ENCODE peak calls at places on chromosomes 5 and 9, in ten cellular contexts. One of them, this sample, is unnamed.

GRCh38 chr9:109717342-109717741 is 62.7 kb upstream of the PALM2AKAP2 start:
- DNase-seq in HCT116: peak
- DNase-seq in mammary epithelial cell: peak
- DNase-seq in GM23248: no peak
- DNase-seq in colonic mucosa: no peak
- DNase-seq in astrocyte: peak
- DNase-seq in Karpas-422: no peak
- DNase-seq in MM.1S: no peak
- DNase-seq in SK-N-MC: no peak
- DNase-seq in IMR-90: peak
- DNase-seq in this sample: peak

GRCh38 chr5:175096469-175097185 is 347.4 kb downstream of the DRD1 start:
- DNase-seq in IMR-90: no peak
- DNase-seq in astrocyte: no peak
- DNase-seq in SK-N-MC: no peak
- DNase-seq in mammary epithelial cell: no peak
- DNase-seq in MM.1S: no peak
- DNase-seq in Karpas-422: no peak
- DNase-seq in HCT116: no peak
- DNase-seq in GM23248: no peak
- DNase-seq in colonic mucosa: no peak
- DNase-seq in this sample: no peak

GRCh38 chr5:154753792-154754191 is 1.4 kb upstream of the LARP1 start:
- DNase-seq in Karpas-422: peak
- DNase-seq in SK-N-MC: no peak
- DNase-seq in astrocyte: peak
- DNase-seq in colonic mucosa: peak
- DNase-seq in MM.1S: no peak
- DNase-seq in GM23248: peak
- DNase-seq in mammary epithelial cell: no peak
- DNase-seq in IMR-90: peak
- DNase-seq in HCT116: no peak
- DNase-seq in this sample: peak

GRCh38 chr9:133713960-133714495 is 24.1 kb downstream of the SARDH start:
- DNase-seq in IMR-90: no peak
- DNase-seq in mammary epithelial cell: no peak
- DNase-seq in colonic mucosa: no peak
- DNase-seq in Karpas-422: no peak
- DNase-seq in SK-N-MC: no peak
- DNase-seq in HCT116: no peak
- DNase-seq in astrocyte: no peak
- DNase-seq in MM.1S: no peak
- DNase-seq in GM23248: no peak
- DNase-seq in this sample: no peak

GRCh38 chr5:37938861-37939260 is 99.0 kb upstream of the GDNF start:
- DNase-seq in astrocyte: no peak
- DNase-seq in SK-N-MC: no peak
- DNase-seq in colonic mucosa: no peak
- DNase-seq in MM.1S: no peak
- DNase-seq in Karpas-422: no peak
- DNase-seq in mammary epithelial cell: peak
- DNase-seq in GM23248: no peak
- DNase-seq in HCT116: no peak
- DNase-seq in IMR-90: no peak
- DNase-seq in this sample: no peak

GRCh38 chr9:130701059-130702022 is 7.8 kb downstream of the EXOSC2 start:
- DNase-seq in astrocyte: peak
- DNase-seq in HCT116: no peak
- DNase-seq in SK-N-MC: no peak
- DNase-seq in GM23248: peak
- DNase-seq in Karpas-422: peak
- DNase-seq in colonic mucosa: peak
- DNase-seq in mammary epithelial cell: peak
- DNase-seq in MM.1S: peak
- DNase-seq in IMR-90: peak
- DNase-seq in this sample: peak

GRCh38 chr5:177510567-177511053 is 984 bp upstream of the DOK3 start:
- DNase-seq in HCT116: no peak
- DNase-seq in IMR-90: no peak
- DNase-seq in astrocyte: no peak
- DNase-seq in MM.1S: no peak
- DNase-seq in Karpas-422: peak
- DNase-seq in SK-N-MC: no peak
- DNase-seq in colonic mucosa: no peak
- DNase-seq in mammary epithelial cell: no peak
- DNase-seq in GM23248: no peak
- DNase-seq in this sample: no peak

GRCh38 chr5:60066502-60066901 is 173.0 kb upstream of the PDE4D start:
- DNase-seq in GM23248: peak
- DNase-seq in MM.1S: no peak
- DNase-seq in IMR-90: peak
- DNase-seq in Karpas-422: no peak
- DNase-seq in colonic mucosa: no peak
- DNase-seq in SK-N-MC: no peak
- DNase-seq in HCT116: no peak
- DNase-seq in astrocyte: peak
- DNase-seq in mammary epithelial cell: no peak
- DNase-seq in this sample: peak

GRCh38 chr9:38163518-38163917 is 94.5 kb upstream of the SHB start:
- DNase-seq in astrocyte: no peak
- DNase-seq in MM.1S: no peak
- DNase-seq in SK-N-MC: no peak
- DNase-seq in GM23248: no peak
- DNase-seq in Karpas-422: no peak
- DNase-seq in IMR-90: no peak
- DNase-seq in HCT116: no peak
- DNase-seq in mammary epithelial cell: no peak
- DNase-seq in colonic mucosa: no peak
- DNase-seq in this sample: no peak

GRCh38 chr5:133234911-133235310 is 183.1 kb downstream of the HSPA4 start:
- DNase-seq in astrocyte: no peak
- DNase-seq in MM.1S: no peak
- DNase-seq in GM23248: no peak
- DNase-seq in SK-N-MC: no peak
- DNase-seq in IMR-90: no peak
- DNase-seq in colonic mucosa: no peak
- DNase-seq in HCT116: no peak
- DNase-seq in mammary epithelial cell: no peak
- DNase-seq in Karpas-422: no peak
- DNase-seq in this sample: no peak

GRCh38 chr9:83449166-83449565 is 89.0 kb downstream of the FRMD3 start:
- DNase-seq in mammary epithelial cell: no peak
- DNase-seq in Karpas-422: no peak
- DNase-seq in GM23248: no peak
- DNase-seq in colonic mucosa: no peak
- DNase-seq in HCT116: no peak
- DNase-seq in IMR-90: no peak
- DNase-seq in MM.1S: no peak
- DNase-seq in SK-N-MC: no peak
- DNase-seq in astrocyte: no peak
- DNase-seq in this sample: no peak

GRCh38 chr9:136544549-136545064 is 1.2 kb downstream of the NOTCH1 start:
- DNase-seq in GM23248: peak
- DNase-seq in IMR-90: no peak
- DNase-seq in MM.1S: peak
- DNase-seq in Karpas-422: no peak
- DNase-seq in astrocyte: no peak
- DNase-seq in colonic mucosa: peak
- DNase-seq in mammary epithelial cell: peak
- DNase-seq in SK-N-MC: no peak
- DNase-seq in HCT116: no peak
- DNase-seq in this sample: no peak

GRCh38 chr9:136545065-136545965 is 533 bp downstream of the NOTCH1 start:
- DNase-seq in SK-N-MC: no peak
- DNase-seq in IMR-90: no peak
- DNase-seq in astrocyte: no peak
- DNase-seq in HCT116: no peak
- DNase-seq in MM.1S: peak
- DNase-seq in colonic mucosa: no peak
- DNase-seq in GM23248: peak
- DNase-seq in mammary epithelial cell: peak
- DNase-seq in Karpas-422: peak
- DNase-seq in this sample: no peak

GRCh38 chr9:136543280-136543679 is 2.6 kb downstream of the NOTCH1 start:
- DNase-seq in IMR-90: no peak
- DNase-seq in GM23248: no peak
- DNase-seq in astrocyte: no peak
- DNase-seq in MM.1S: no peak
- DNase-seq in Karpas-422: no peak
- DNase-seq in SK-N-MC: no peak
- DNase-seq in HCT116: no peak
- DNase-seq in colonic mucosa: no peak
- DNase-seq in mammary epithelial cell: no peak
- DNase-seq in this sample: no peak

GRCh38 chr9:136542246-136543041 is 3.4 kb downstream of the NOTCH1 start:
- DNase-seq in Karpas-422: no peak
- DNase-seq in MM.1S: no peak
- DNase-seq in colonic mucosa: no peak
- DNase-seq in SK-N-MC: no peak
- DNase-seq in astrocyte: no peak
- DNase-seq in mammary epithelial cell: no peak
- DNase-seq in GM23248: no peak
- DNase-seq in IMR-90: no peak
- DNase-seq in HCT116: no peak
- DNase-seq in this sample: no peak

GRCh38 chr9:136543830-136544548 is 1.9 kb downstream of the NOTCH1 start:
- DNase-seq in astrocyte: no peak
- DNase-seq in MM.1S: no peak
- DNase-seq in SK-N-MC: no peak
- DNase-seq in HCT116: no peak
- DNase-seq in Karpas-422: no peak
- DNase-seq in GM23248: no peak
- DNase-seq in colonic mucosa: peak
- DNase-seq in IMR-90: no peak
- DNase-seq in mammary epithelial cell: peak
- DNase-seq in this sample: no peak
- H3K9ac ChIP-seq in astrocyte: peak
- H3K9ac ChIP-seq in MM.1S: peak
- H3K9ac ChIP-seq in SK-N-MC: no peak
- H3K9ac ChIP-seq in HCT116: peak
- H3K9ac ChIP-seq in Karpas-422: no peak
- H3K9ac ChIP-seq in GM23248: peak
- H3K9ac ChIP-seq in colonic mucosa: peak
- H3K9ac ChIP-seq in IMR-90: no peak
- H3K9ac ChIP-seq in mammary epithelial cell: peak
- H3K9ac ChIP-seq in this sample: peak

GRCh38 chr9:112033237-112034215 is 136.9 kb downstream of the UGCG start:
- DNase-seq in astrocyte: no peak
- DNase-seq in HCT116: no peak
- DNase-seq in Karpas-422: no peak
- DNase-seq in MM.1S: no peak
- DNase-seq in IMR-90: no peak
- DNase-seq in colonic mucosa: no peak
- DNase-seq in SK-N-MC: no peak
- DNase-seq in GM23248: no peak
- DNase-seq in mammary epithelial cell: no peak
- DNase-seq in this sample: no peak
- H3K9ac ChIP-seq in astrocyte: peak
- H3K9ac ChIP-seq in HCT116: no peak
- H3K9ac ChIP-seq in Karpas-422: no peak
- H3K9ac ChIP-seq in MM.1S: no peak
- H3K9ac ChIP-seq in IMR-90: no peak
- H3K9ac ChIP-seq in colonic mucosa: no peak
- H3K9ac ChIP-seq in SK-N-MC: no peak
- H3K9ac ChIP-seq in GM23248: no peak
- H3K9ac ChIP-seq in mammary epithelial cell: no peak
- H3K9ac ChIP-seq in this sample: no peak

GRCh38 chr5:113117543-113118110 is 141.0 kb downstream of the DCP2 start:
- DNase-seq in SK-N-MC: no peak
- DNase-seq in MM.1S: peak
- DNase-seq in astrocyte: no peak
- DNase-seq in HCT116: no peak
- DNase-seq in IMR-90: peak
- DNase-seq in colonic mucosa: no peak
- DNase-seq in GM23248: no peak
- DNase-seq in Karpas-422: peak
- DNase-seq in mammary epithelial cell: peak
- DNase-seq in this sample: no peak

GRCh38 chr5:113112435-113112834 is 135.8 kb downstream of the DCP2 start:
- DNase-seq in mammary epithelial cell: peak
- DNase-seq in GM23248: peak
- DNase-seq in Karpas-422: no peak
- DNase-seq in SK-N-MC: no peak
- DNase-seq in IMR-90: peak
- DNase-seq in HCT116: no peak
- DNase-seq in colonic mucosa: no peak
- DNase-seq in MM.1S: no peak
- DNase-seq in astrocyte: peak
- DNase-seq in this sample: peak

GRCh38 chr5:113115061-113115460 is 138.5 kb downstream of the DCP2 start:
- DNase-seq in HCT116: no peak
- DNase-seq in Karpas-422: peak
- DNase-seq in SK-N-MC: no peak
- DNase-seq in astrocyte: no peak
- DNase-seq in MM.1S: peak
- DNase-seq in colonic mucosa: no peak
- DNase-seq in GM23248: no peak
- DNase-seq in mammary epithelial cell: no peak
- DNase-seq in IMR-90: no peak
- DNase-seq in this sample: no peak

GRCh38 chr5:113115956-113116355 is 139.4 kb downstream of the DCP2 start:
- DNase-seq in GM23248: no peak
- DNase-seq in mammary epithelial cell: no peak
- DNase-seq in Karpas-422: no peak
- DNase-seq in MM.1S: no peak
- DNase-seq in astrocyte: no peak
- DNase-seq in colonic mucosa: no peak
- DNase-seq in SK-N-MC: no peak
- DNase-seq in HCT116: no peak
- DNase-seq in IMR-90: no peak
- DNase-seq in this sample: no peak

GRCh38 chr5:113114559-113114958 is 138.0 kb downstream of the DCP2 start:
- DNase-seq in HCT116: no peak
- DNase-seq in Karpas-422: no peak
- DNase-seq in mammary epithelial cell: no peak
- DNase-seq in astrocyte: no peak
- DNase-seq in GM23248: no peak
- DNase-seq in SK-N-MC: no peak
- DNase-seq in MM.1S: no peak
- DNase-seq in colonic mucosa: no peak
- DNase-seq in IMR-90: no peak
- DNase-seq in this sample: no peak
- H3K9ac ChIP-seq in HCT116: no peak
- H3K9ac ChIP-seq in Karpas-422: peak
- H3K9ac ChIP-seq in mammary epithelial cell: no peak
- H3K9ac ChIP-seq in astrocyte: no peak
- H3K9ac ChIP-seq in GM23248: no peak
- H3K9ac ChIP-seq in SK-N-MC: no peak
- H3K9ac ChIP-seq in MM.1S: peak
- H3K9ac ChIP-seq in colonic mucosa: no peak
- H3K9ac ChIP-seq in IMR-90: no peak
- H3K9ac ChIP-seq in this sample: no peak

DNA sequence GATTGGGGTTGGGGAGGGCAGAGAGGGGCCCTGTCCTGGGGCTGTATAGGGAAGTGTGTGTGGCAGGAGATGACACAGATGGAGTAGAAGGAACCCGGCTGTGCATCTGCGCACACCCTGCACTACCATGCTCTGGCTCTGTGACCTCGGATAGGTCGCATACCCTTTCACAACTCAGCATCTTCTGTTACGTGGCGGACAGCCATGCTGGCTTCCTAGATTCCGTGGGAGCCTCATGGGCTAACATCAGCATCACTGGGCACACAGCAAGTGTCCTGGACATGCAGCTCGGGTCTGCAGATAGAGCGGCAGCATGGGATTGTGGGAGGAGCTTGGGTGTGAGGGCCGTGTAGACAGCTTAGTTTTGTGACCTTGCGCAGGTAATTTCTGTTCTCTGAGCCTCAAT is 9.2 kb downstream of the ARPC5L start:
- DNase-seq in SK-N-MC: no peak
- DNase-seq in astrocyte: no peak
- DNase-seq in GM23248: no peak
- DNase-seq in colonic mucosa: no peak
- DNase-seq in HCT116: no peak
- DNase-seq in IMR-90: no peak
- DNase-seq in mammary epithelial cell: no peak
- DNase-seq in MM.1S: no peak
- DNase-seq in Karpas-422: peak
- DNase-seq in this sample: no peak
- H3K9ac ChIP-seq in SK-N-MC: no peak
- H3K9ac ChIP-seq in astrocyte: peak
- H3K9ac ChIP-seq in GM23248: peak
- H3K9ac ChIP-seq in colonic mucosa: peak
- H3K9ac ChIP-seq in HCT116: peak
- H3K9ac ChIP-seq in IMR-90: no peak
- H3K9ac ChIP-seq in mammary epithelial cell: no peak
- H3K9ac ChIP-seq in MM.1S: peak
- H3K9ac ChIP-seq in Karpas-422: peak
- H3K9ac ChIP-seq in this sample: no peak

This sample was measured in fibroblast of lung.